ENCODE peak calls at places on chromosomes 13 and 19, in four cellular contexts. U is HepG2, Z is K562, V is GM12878. Y is an unnamed sample.

GRCh38 chr13:101624210-101624922 is 171.9 kb downstream of the ITGBL1 start:
- DNase-seq in U (no peak), Z (no peak), V (no peak), Y (no peak)

GRCh38 chr13:52348081-52348480 is 57.9 kb downstream of the THSD1 start:
- DNase-seq in U (no peak), Z (no peak), V (no peak), Y (no peak)

GRCh38 chr13:68027311-68027710 is 797.2 kb upstream of the PCDH9 start:
- DNase-seq in U (no peak), Z (no peak), V (no peak), Y (no peak)

GRCh38 chr13:51849145-51850101 is 4.4 kb upstream of the TMEM272 start:
- DNase-seq in U (peak), Z (peak), V (no peak), Y (peak)

GRCh38 chr13:35923347-35923746 is 207.8 kb downstream of the DCLK1 start:
- DNase-seq in U (no peak), Z (no peak), V (no peak), Y (no peak)

GRCh38 chr19:48506138-48506733 is 5.4 kb downstream of the LMTK3 start:
- DNase-seq in U (peak), Z (peak), V (no peak), Y (peak)

GRCh38 chr19:18896421-18896841 is 473 bp upstream of the CERS1 start:
- DNase-seq in U (no peak), Z (no peak), V (no peak), Y (peak)

GRCh38 chr19:16197188-16197621 is 506 bp upstream of the AP1M1 start:
- DNase-seq in U (peak), Z (no peak), V (no peak), Y (no peak)

GRCh38 chr13:98598043-98598442 is 21.1 kb upstream of the STK24 start:
- DNase-seq in U (peak), Z (no peak), V (no peak), Y (no peak)

GRCh38 chr13:93225610-93226009 is 997 bp upstream of the GPC6 start:
- DNase-seq in U (no peak), Z (no peak), V (no peak), Y (no peak)

GRCh38 chr13:32645854-32646253 is 59.6 kb downstream of the PDS5B start:
- DNase-seq in U (no peak), Z (no peak), V (peak), Y (no peak)

GRCh38 chr19:12789904-12790619 is 1.2 kb upstream of the JUNB start:
- DNase-seq in U (peak), Z (peak), V (peak), Y (peak)

GRCh38 chr13:30927595-30927994 is 4.9 kb upstream of the TEX26 start:
- DNase-seq in U (no peak), Z (no peak), V (no peak), Y (no peak)

GRCh38 chr13:97125051-97125809 is 96.9 kb upstream of the MBNL2 start:
- DNase-seq in U (peak), Z (no peak), V (peak), Y (peak)

GRCh38 chr13:44401577-44401976 is 28.0 kb downstream of the SERP2 start:
- DNase-seq in U (no peak), Z (no peak), V (no peak), Y (no peak)

GRCh38 chr13:47332149-47332548 is 435.3 kb upstream of the HTR2A start:
- DNase-seq in U (no peak), Z (no peak), V (no peak), Y (no peak)

GRCh38 chr13:109871018-109871370 is 84.6 kb upstream of the IRS2 start:
- DNase-seq in U (no peak), Z (no peak), V (no peak), Y (no peak)

GRCh38 chr13:109870281-109871017 is 84.1 kb upstream of the IRS2 start:
- DNase-seq in U (no peak), Z (no peak), V (no peak), Y (no peak)

GRCh38 chr13:109869312-109870237 is 83.2 kb upstream of the IRS2 start:
- DNase-seq in U (no peak), Z (no peak), V (no peak), Y (peak)

GRCh38 chr13:109867766-109868165 is 81.4 kb upstream of the IRS2 start:
- DNase-seq in U (no peak), Z (no peak), V (no peak), Y (no peak)

DNA sequence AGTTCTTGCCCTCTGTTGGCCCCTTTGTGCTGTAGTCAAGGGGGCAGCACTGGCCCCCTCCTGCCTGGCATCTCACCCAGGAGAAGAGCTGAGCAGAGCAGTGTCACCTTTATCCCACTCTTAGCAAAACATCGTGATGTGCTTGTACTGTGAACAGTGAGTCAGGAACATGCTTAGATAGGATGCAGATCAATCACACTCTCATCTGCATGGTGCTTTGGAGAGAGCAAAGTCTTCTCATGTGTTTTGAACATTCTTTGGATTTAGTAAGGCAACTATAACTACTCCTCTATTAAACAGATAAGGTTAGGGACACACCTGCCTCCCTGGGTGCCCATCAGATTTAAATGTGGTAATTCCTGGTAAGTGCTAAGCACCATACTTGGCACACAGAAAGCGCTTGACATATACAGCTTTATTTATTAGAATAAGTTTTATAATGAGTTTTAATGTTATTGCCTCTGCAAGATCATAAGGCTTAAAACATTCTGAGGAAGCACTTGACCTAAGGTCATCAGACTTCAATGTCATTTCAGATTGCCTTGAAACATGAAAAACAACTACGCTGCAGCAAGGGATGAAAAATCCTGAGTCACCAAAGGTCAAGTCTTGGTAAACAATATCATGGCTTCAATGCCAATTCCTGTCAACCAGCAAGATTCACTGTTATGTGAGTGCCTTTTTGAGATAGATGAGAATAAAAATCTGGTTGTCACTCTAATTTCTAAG is 82.4 kb upstream of the IRS2 start:
- DNase-seq in U (no peak), Z (no peak), V (no peak), Y (no peak)
- TF ChIP-seq RAD21 in U (no peak), Z (no peak), V (no peak), Y (no peak)

GRCh38 chr13:27578121-27579030 is 42.0 kb downstream of the LNX2 start:
- DNase-seq in U (no peak), Z (no peak), V (no peak), Y (no peak)
- TF ChIP-seq FOXM1 in U (no peak), Z (no peak), V (no peak), Y (no peak)

GRCh38 chr13:114115796-114116195 is 16.6 kb downstream of the RASA3 start:
- DNase-seq in U (no peak), Z (no peak), V (no peak), Y (no peak)
- TF ChIP-seq RAD21 in U (no peak), Z (no peak), V (no peak), Y (no peak)

DNA sequence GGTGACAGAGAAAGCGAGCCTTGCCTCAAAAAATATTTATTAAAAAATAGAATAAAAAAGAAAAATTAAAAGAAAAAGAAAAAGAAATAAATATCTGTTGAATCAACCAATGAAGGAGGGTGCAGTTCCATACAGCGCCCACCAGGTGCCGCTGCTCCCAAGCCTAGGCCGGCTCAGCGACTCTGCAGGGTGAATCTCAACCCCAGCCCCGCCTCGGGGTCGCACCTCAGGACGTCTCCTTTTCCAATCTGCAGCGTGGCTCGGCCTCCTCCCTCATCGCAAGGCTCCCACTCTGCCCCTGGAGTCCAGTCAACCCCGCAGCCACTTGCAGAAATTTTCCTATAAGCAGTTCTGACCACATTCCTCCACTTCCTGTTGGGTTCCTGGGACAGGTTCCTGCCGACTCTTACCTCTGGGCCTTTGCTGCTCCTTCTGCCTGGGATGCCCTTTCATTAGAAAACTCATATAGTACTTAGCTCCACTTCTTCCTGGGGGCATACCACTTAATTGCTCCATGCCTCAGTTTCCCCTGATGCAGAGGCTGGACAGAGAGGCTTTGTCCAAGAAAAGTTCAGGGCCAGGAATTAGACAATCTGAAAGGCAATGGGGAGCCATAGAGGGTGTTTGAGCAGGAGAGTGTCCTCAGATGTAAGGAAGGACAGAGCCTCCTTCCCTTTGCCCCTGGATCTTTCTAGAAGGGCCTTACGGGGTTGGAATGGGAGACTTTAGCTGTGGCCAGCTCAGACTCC is 24.3 kb downstream of the NFILZ start:
- DNase-seq in U (no peak), Z (peak), V (no peak), Y (peak)
- TF ChIP-seq FOXM1 in U (no peak), Z (no peak), V (no peak), Y (no peak)

DNA sequence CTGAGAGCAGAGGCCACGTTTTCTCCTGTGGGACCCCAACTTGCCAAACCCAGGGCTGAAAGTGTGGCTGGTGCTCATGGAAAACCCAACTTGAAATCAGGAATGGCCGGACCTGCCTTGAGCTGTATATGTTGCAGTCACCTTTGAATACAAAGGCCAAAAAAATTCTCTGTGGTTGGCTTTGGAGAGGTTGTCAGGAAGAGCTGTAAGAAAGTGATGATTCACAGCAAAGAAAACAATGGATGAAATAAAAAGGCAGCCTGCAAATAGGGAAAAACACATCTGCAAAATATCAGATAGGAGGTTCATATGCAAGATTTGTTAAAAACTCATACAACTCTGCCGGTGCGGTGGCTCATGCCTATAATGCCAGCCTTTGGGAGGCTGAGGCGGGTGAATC is 715.8 kb downstream of the UQCRFS1 start:
- DNase-seq in U (no peak), Z (no peak), V (no peak), Y (no peak)
- TF ChIP-seq RAD21 in U (no peak), Z (no peak), V (no peak), Y (no peak)

GRCh38 chr19:36008336-36008978 is at the start of gene SYNE4:
- DNase-seq in U (peak), Z (no peak), V (no peak), Y (no peak)
- TF ChIP-seq FOXM1 in U (no peak), Z (no peak), V (no peak), Y (no peak)

GRCh38 chr19:3536429-3537100 is 2.4 kb upstream of the TEKTIP1 start:
- DNase-seq in U (no peak), Z (no peak), V (no peak), Y (peak)
- TF ChIP-seq RAD21 in U (no peak), Z (no peak), V (no peak), Y (no peak)

GRCh38 chr19:45079911-45080469 is 930 bp downstream of the GEMIN7 start:
- DNase-seq in U (no peak), Z (peak), V (no peak), Y (no peak)
- TF ChIP-seq FOXM1 in U (no peak), Z (no peak), V (no peak), Y (no peak)

DNA sequence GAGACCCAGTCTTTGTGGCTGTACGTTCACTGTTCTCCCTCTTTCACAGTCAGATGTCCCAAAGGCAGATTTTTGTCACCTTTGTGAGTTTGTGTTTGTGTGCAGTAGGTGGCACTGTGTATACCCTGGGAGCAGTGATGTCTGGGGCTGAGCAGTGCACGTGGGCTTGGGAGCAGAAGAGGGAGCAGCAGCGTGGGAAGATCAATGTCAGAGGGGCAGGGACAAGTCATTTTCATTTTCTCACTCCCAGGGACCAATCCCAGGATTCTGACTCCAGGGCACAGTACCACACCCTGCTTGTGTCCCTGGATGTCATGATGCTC is 2.0 kb upstream of the PSG6 start:
- DNase-seq in U (no peak), Z (peak), V (no peak), Y (no peak)
- TF ChIP-seq RAD21 in U (no peak), Z (no peak), V (no peak), Y (no peak)

Y was measured in SK-N-SH.